ENCODE peak calls at places on chromosomes 11 and 22, in ten cellular contexts. U is EL; C is NCI-H345; R is T-helper 9 cell; W is activated T-cell treated with anti-CD3 and anti-CD28 coated beads, Interleukin-2, amount 50 U/mL, for 72 hours; J is T-cell; V is HEK293T; G is cardiac fibroblast; L is activated naive CD4-positive, alpha-beta T cell; I is SK-N-MC. Q is an unnamed sample.

GRCh38 chr11:118000067-118000849 is 14.1 kb downstream of the IL10RA start:
- DNase-seq in U (no peak), C (no peak), I (no peak), W (no peak), L (no peak), V (no peak), G (no peak), J (no peak), R (no peak), Q (no peak)

GRCh38 chr22:46002757-46003270 is 25.9 kb upstream of the WNT7B start:
- DNase-seq in J (no peak), R (no peak), I (no peak), L (no peak), V (no peak), G (peak), C (no peak), U (peak), W (no peak), Q (no peak)

GRCh38 chr11:33234397-33235168 is 22.6 kb upstream of the HIPK3 start:
- DNase-seq in V (no peak), R (no peak), C (no peak), G (peak), L (no peak), U (no peak), W (no peak), I (no peak), J (no peak), Q (no peak)

GRCh38 chr11:289145-289705 is 299 bp downstream of the PGGHG start:
- DNase-seq in I (no peak), G (no peak), W (peak), U (no peak), R (peak), J (peak), C (no peak), L (no peak), V (no peak), Q (no peak)

GRCh38 chr11:122210378-122210995 is 94.5 kb upstream of the BLID start:
- DNase-seq in C (no peak), G (no peak), J (no peak), U (peak), W (no peak), V (no peak), R (no peak), I (no peak), L (no peak), Q (no peak)

GRCh38 chr11:5351208-5351607 is at the start of gene OR51B6:
- DNase-seq in V (no peak), L (no peak), I (no peak), U (no peak), G (no peak), J (no peak), C (no peak), R (no peak), W (no peak), Q (no peak)

GRCh38 chr11:79121351-79121750 is 319.5 kb downstream of the TENM4 start:
- DNase-seq in R (no peak), J (no peak), V (no peak), U (no peak), W (no peak), L (no peak), I (no peak), C (no peak), G (no peak), Q (no peak)

GRCh38 chr11:120554771-120555432 is 43.4 kb downstream of the GRIK4 start:
- DNase-seq in L (no peak), R (no peak), J (no peak), V (no peak), G (no peak), I (no peak), C (no peak), U (no peak), W (no peak), Q (no peak)

GRCh38 chr11:63999349-64000025 is 13.2 kb downstream of the OTUB1 start:
- DNase-seq in C (peak), G (peak), V (no peak), U (peak), L (peak), I (no peak), J (peak), W (peak), R (peak), Q (peak)

GRCh38 chr11:70705097-70705496 is 306.8 kb downstream of the CTTN start:
- DNase-seq in W (no peak), G (no peak), I (no peak), U (no peak), C (no peak), L (no peak), V (no peak), R (no peak), J (no peak), Q (no peak)

GRCh38 chr11:112605093-112605666 is 344.5 kb upstream of the PLET1 start:
- DNase-seq in I (no peak), L (no peak), R (no peak), U (no peak), C (no peak), W (no peak), J (no peak), V (no peak), G (peak), Q (no peak)

GRCh38 chr11:113666584-113666983 is 39.5 kb downstream of the TMPRSS5 start:
- DNase-seq in W (no peak), C (no peak), G (no peak), L (no peak), V (no peak), J (no peak), U (no peak), I (no peak), R (no peak), Q (no peak)

GRCh38 chr11:26580929-26581328 is 8.9 kb upstream of the MUC15 start:
- DNase-seq in J (no peak), U (no peak), L (no peak), W (no peak), C (no peak), I (no peak), R (no peak), G (peak), V (no peak), Q (no peak)

GRCh38 chr11:10592331-10592730 is 23.9 kb upstream of the LYVE1 start:
- DNase-seq in I (no peak), U (peak), L (no peak), J (no peak), C (no peak), R (no peak), G (peak), V (no peak), W (no peak), Q (no peak)

GRCh38 chr11:61917357-61918109 is at the start of gene RAB3IL1:
- DNase-seq in I (no peak), L (no peak), J (no peak), C (peak), W (peak), R (no peak), U (peak), V (peak), G (peak), Q (no peak)

GRCh38 chr11:71245601-71246391 is 6.6 kb downstream of the SHANK2 start:
- DNase-seq in W (no peak), C (no peak), G (no peak), R (no peak), V (no peak), I (no peak), U (no peak), L (no peak), J (no peak), Q (no peak)

GRCh38 chr22:27489265-27489675 is 312.3 kb downstream of the MN1 start:
- DNase-seq in J (no peak), C (no peak), L (no peak), R (no peak), G (peak), I (no peak), V (no peak), U (peak), W (no peak), Q (no peak)

GRCh38 chr11:72511393-72512047 is 77.2 kb upstream of the CLPB start:
- DNase-seq in L (no peak), J (no peak), G (peak), C (no peak), V (no peak), R (no peak), U (peak), W (no peak), I (no peak), Q (no peak)

GRCh38 chr11:128463975-128464374 is 123.4 kb downstream of the ETS1 start:
- DNase-seq in C (no peak), R (no peak), J (no peak), W (no peak), L (no peak), G (peak), I (no peak), V (no peak), U (no peak), Q (no peak)

GRCh38 chr11:110410638-110411037 is 19.1 kb upstream of the FDX1 start:
- DNase-seq in R (no peak), W (no peak), G (no peak), I (no peak), C (no peak), U (no peak), J (no peak), L (no peak), V (no peak), Q (no peak)

GRCh38 chr22:27245056-27245455 is 556.5 kb downstream of the MN1 start:
- DNase-seq in J (no peak), V (no peak), L (no peak), I (no peak), G (no peak), R (no peak), U (no peak), W (no peak), C (no peak), Q (no peak)

GRCh38 chr11:114399903-114400221 is 449 bp downstream of the C11orf71 start:
- DNase-seq in L (no peak), I (no peak), W (no peak), U (no peak), J (no peak), C (peak), V (no peak), R (no peak), G (no peak), Q (no peak)

Q was measured in NCI-H187 treated with DMSO at 0.1 percent for 48 hours.